ENCODE peak calls at places on chromosomes 5 and 9, in five cellular contexts. N is midbrain, Q is HS-5, C is NCI-H446, L is AG09309. A is an unnamed sample.

GRCh38 chr5:176541338-176542134 is 4.3 kb upstream of the RNF44 start:
- DNase-seq in N (no peak), Q (no peak), C (peak), L (no peak), A (no peak)

GRCh38 chr5:62100201-62100600 is 205.8 kb upstream of the KIF2A start:
- DNase-seq in N (no peak), Q (no peak), C (no peak), L (no peak), A (no peak)

GRCh38 chr5:31663519-31663918 is 24.6 kb downstream of the PDZD2 start:
- DNase-seq in N (no peak), Q (peak), C (no peak), L (peak), A (no peak)

GRCh38 chr5:150035139-150035893 is 34.8 kb downstream of the HMGXB3 start:
- DNase-seq in N (no peak), Q (no peak), C (no peak), L (no peak), A (no peak)

GRCh38 chr9:36327903-36328302 is 69.7 kb upstream of the GNE start:
- DNase-seq in N (no peak), Q (no peak), C (no peak), L (no peak), A (no peak)

GRCh38 chr9:80400624-80401230 is 829.0 kb downstream of the TLE4 start:
- DNase-seq in N (no peak), Q (no peak), C (no peak), L (no peak), A (no peak)

GRCh38 chr9:128689820-128690683 is 1.0 kb downstream of the SET start:
- DNase-seq in N (peak), Q (no peak), C (peak), L (no peak), A (no peak)

GRCh38 chr9:19922476-19923118 is 133.8 kb upstream of the SLC24A2 start:
- DNase-seq in N (peak), Q (peak), C (peak), L (peak), A (peak)

GRCh38 chr9:133238851-133239532 is 29.9 kb upstream of the OBP2B start:
- DNase-seq in N (peak), Q (no peak), C (no peak), L (no peak), A (no peak)

GRCh38 chr5:78221964-78222451 is 72.5 kb downstream of the AP3B1 start:
- DNase-seq in N (no peak), Q (no peak), C (no peak), L (no peak), A (no peak)

GRCh38 chr9:110251212-110251611 is 5.1 kb downstream of the TXN start:
- DNase-seq in N (no peak), Q (no peak), C (no peak), L (no peak), A (no peak)

GRCh38 chr5:151595411-151595826 is 4.3 kb upstream of the FAT2 start:
- DNase-seq in N (no peak), Q (no peak), C (peak), L (no peak), A (no peak)

GRCh38 chr9:784202-784601 is 57.3 kb upstream of the DMRT1 start:
- DNase-seq in N (no peak), Q (no peak), C (no peak), L (no peak), A (no peak)

GRCh38 chr9:32931129-32931528 is 70.3 kb downstream of the APTX start:
- DNase-seq in N (no peak), Q (no peak), C (no peak), L (no peak), A (no peak)

GRCh38 chr9:113719919-113720318 is 156.2 kb upstream of the ZNF618 start:
- DNase-seq in N (no peak), Q (no peak), C (no peak), L (no peak), A (no peak)

GRCh38 chr5:1004598-1005361 is 3.8 kb upstream of the NKD2 start:
- DNase-seq in N (peak), Q (peak), C (no peak), L (no peak), A (no peak)

GRCh38 chr5:73126381-73126780 is 6.0 kb downstream of the TMEM171 start:
- DNase-seq in N (peak), Q (no peak), C (no peak), L (no peak), A (no peak)

GRCh38 chr5:37043693-37044092 is 167.1 kb downstream of the NIPBL start:
- DNase-seq in N (peak), Q (no peak), C (no peak), L (no peak), A (no peak)

GRCh38 chr9:125908138-125908537 is 161.0 kb downstream of the PBX3 start:
- DNase-seq in N (no peak), Q (no peak), C (no peak), L (no peak), A (no peak)

GRCh38 chr5:116428966-116429365 is 145.7 kb downstream of the SEMA6A start:
- DNase-seq in N (peak), Q (no peak), C (no peak), L (no peak), A (no peak)

GRCh38 chr5:67283275-67283987 is 86.8 kb upstream of the CD180 start:
- DNase-seq in N (peak), Q (no peak), C (no peak), L (no peak), A (no peak)

GRCh38 chr9:107425110-107426025 is 64.2 kb downstream of the KLF4 start:
- DNase-seq in N (peak), Q (no peak), C (no peak), L (peak), A (peak)

GRCh38 chr5:112388010-112388553 is 31.0 kb downstream of the EPB41L4A start:
- DNase-seq in N (no peak), Q (no peak), C (no peak), L (no peak), A (no peak)

GRCh38 chr9:99039388-99040182 is 65.3 kb upstream of the TGFBR1 start:
- DNase-seq in N (no peak), Q (peak), C (no peak), L (no peak), A (no peak)